ENCODE peak calls at places on chromosomes 5 and 9, in seven cellular contexts. One of them, this sample, is unnamed.

GRCh38 chr9:32490601-32491000 is 35.4 kb downstream of the RIGI start:
- DNase-seq in fibroblast of villous mesenchyme: no peak
- DNase-seq in foreskin fibroblast: no peak
- DNase-seq in endodermal cell: no peak
- DNase-seq in stomach: no peak
- DNase-seq in lower leg skin: no peak
- DNase-seq in tibial nerve: no peak
- DNase-seq in this sample: no peak

GRCh38 chr9:33233659-33234335 is 6.2 kb upstream of the SPINK4 start:
- DNase-seq in foreskin fibroblast: peak; percentile 89
- DNase-seq in endodermal cell: no peak
- DNase-seq in fibroblast of villous mesenchyme: peak; percentile 89
- DNase-seq in stomach: peak; percentile 96
- DNase-seq in tibial nerve: peak; percentile 21
- DNase-seq in lower leg skin: peak; percentile 91
- DNase-seq in this sample: peak; percentile 74

GRCh38 chr5:128062172-128062746 is 21.3 kb upstream of the SLC12A2 start:
- DNase-seq in stomach: no peak
- DNase-seq in lower leg skin: no peak
- DNase-seq in fibroblast of villous mesenchyme: peak; percentile 53
- DNase-seq in foreskin fibroblast: peak; percentile 39
- DNase-seq in endodermal cell: no peak
- DNase-seq in tibial nerve: no peak
- DNase-seq in this sample: no peak

GRCh38 chr9:108682191-108682590 is 173.6 kb downstream of the ACTL7B start:
- DNase-seq in fibroblast of villous mesenchyme: no peak
- DNase-seq in tibial nerve: no peak
- DNase-seq in stomach: no peak
- DNase-seq in foreskin fibroblast: peak; percentile 20
- DNase-seq in endodermal cell: no peak
- DNase-seq in lower leg skin: no peak
- DNase-seq in this sample: no peak

GRCh38 chr5:61805101-61805500 is 473.0 kb downstream of the ZSWIM6 start:
- DNase-seq in tibial nerve: no peak
- DNase-seq in lower leg skin: no peak
- DNase-seq in foreskin fibroblast: peak; percentile 42
- DNase-seq in endodermal cell: no peak
- DNase-seq in fibroblast of villous mesenchyme: peak; percentile 85
- DNase-seq in stomach: no peak
- DNase-seq in this sample: peak; percentile 21

GRCh38 chr5:150172147-150172546 is 5.6 kb downstream of the CDX1 start:
- DNase-seq in lower leg skin: no peak
- DNase-seq in stomach: no peak
- DNase-seq in tibial nerve: no peak
- DNase-seq in foreskin fibroblast: peak; percentile 57
- DNase-seq in fibroblast of villous mesenchyme: peak; percentile 94
- DNase-seq in endodermal cell: no peak
- DNase-seq in this sample: no peak

GRCh38 chr9:37540634-37541033 is 35.5 kb downstream of the FBXO10 start:
- DNase-seq in foreskin fibroblast: no peak
- DNase-seq in lower leg skin: no peak
- DNase-seq in tibial nerve: no peak
- DNase-seq in fibroblast of villous mesenchyme: no peak
- DNase-seq in endodermal cell: no peak
- DNase-seq in stomach: peak; percentile 65
- DNase-seq in this sample: peak; percentile 92

GRCh38 chr9:23005061-23005690 is 558.6 kb downstream of the DMRTA1 start:
- DNase-seq in fibroblast of villous mesenchyme: no peak
- DNase-seq in foreskin fibroblast: no peak
- DNase-seq in endodermal cell: peak; percentile 45
- DNase-seq in tibial nerve: no peak
- DNase-seq in stomach: no peak
- DNase-seq in lower leg skin: no peak
- DNase-seq in this sample: no peak

GRCh38 chr9:127176631-127177030 is 54.2 kb upstream of the ANGPTL2 start:
- DNase-seq in lower leg skin: peak; percentile 48
- DNase-seq in tibial nerve: no peak
- DNase-seq in fibroblast of villous mesenchyme: no peak
- DNase-seq in stomach: no peak
- DNase-seq in foreskin fibroblast: no peak
- DNase-seq in endodermal cell: peak; percentile 22
- DNase-seq in this sample: no peak

GRCh38 chr5:2157372-2157771 is 274.6 kb upstream of the IRX4 start:
- DNase-seq in foreskin fibroblast: no peak
- DNase-seq in tibial nerve: no peak
- DNase-seq in stomach: no peak
- DNase-seq in lower leg skin: no peak
- DNase-seq in fibroblast of villous mesenchyme: no peak
- DNase-seq in endodermal cell: no peak
- DNase-seq in this sample: no peak

GRCh38 chr5:10478436-10478835 is 36.8 kb downstream of the ROPN1L start:
- DNase-seq in fibroblast of villous mesenchyme: peak; percentile 42
- DNase-seq in lower leg skin: no peak
- DNase-seq in stomach: no peak
- DNase-seq in endodermal cell: no peak
- DNase-seq in tibial nerve: no peak
- DNase-seq in foreskin fibroblast: no peak
- DNase-seq in this sample: no peak

GRCh38 chr9:83956288-83957028 is 23.6 kb downstream of the HNRNPK start:
- DNase-seq in tibial nerve: peak; percentile 51
- DNase-seq in foreskin fibroblast: no peak
- DNase-seq in stomach: peak; percentile 89
- DNase-seq in fibroblast of villous mesenchyme: peak; percentile 64
- DNase-seq in endodermal cell: peak; percentile 59
- DNase-seq in lower leg skin: peak; percentile 95
- DNase-seq in this sample: no peak

GRCh38 chr5:177382423-177383029 is 1.7 kb upstream of the SLC34A1 start:
- DNase-seq in endodermal cell: peak; percentile 85
- DNase-seq in stomach: peak; percentile 71
- DNase-seq in fibroblast of villous mesenchyme: peak; percentile 36
- DNase-seq in lower leg skin: no peak
- DNase-seq in tibial nerve: no peak
- DNase-seq in foreskin fibroblast: no peak
- DNase-seq in this sample: no peak

GRCh38 chr9:22037954-22038690 is 29.0 kb upstream of the CDKN2B start:
- DNase-seq in fibroblast of villous mesenchyme: peak; percentile 86
- DNase-seq in foreskin fibroblast: no peak
- DNase-seq in endodermal cell: no peak
- DNase-seq in stomach: no peak
- DNase-seq in tibial nerve: no peak
- DNase-seq in lower leg skin: no peak
- DNase-seq in this sample: no peak

GRCh38 chr9:82333671-82334070 is 345.1 kb downstream of the SPATA31D1 start:
- DNase-seq in tibial nerve: no peak
- DNase-seq in fibroblast of villous mesenchyme: no peak
- DNase-seq in lower leg skin: no peak
- DNase-seq in endodermal cell: no peak
- DNase-seq in foreskin fibroblast: no peak
- DNase-seq in stomach: no peak
- DNase-seq in this sample: no peak

GRCh38 chr5:171610686-171611085 is 174.9 kb upstream of the SMIM23 start:
- DNase-seq in lower leg skin: peak; percentile 32
- DNase-seq in endodermal cell: peak; percentile 9
- DNase-seq in stomach: no peak
- DNase-seq in foreskin fibroblast: no peak
- DNase-seq in fibroblast of villous mesenchyme: no peak
- DNase-seq in tibial nerve: no peak
- DNase-seq in this sample: peak; percentile 97

GRCh38 chr5:143085319-143085917 is 315.2 kb downstream of the ARHGAP26 start:
- DNase-seq in endodermal cell: no peak
- DNase-seq in tibial nerve: no peak
- DNase-seq in fibroblast of villous mesenchyme: peak; percentile 80
- DNase-seq in foreskin fibroblast: no peak
- DNase-seq in stomach: no peak
- DNase-seq in lower leg skin: no peak
- DNase-seq in this sample: no peak

GRCh38 chr5:154896562-154896919 is 38.1 kb downstream of the CNOT8 start:
- DNase-seq in stomach: no peak
- DNase-seq in tibial nerve: no peak
- DNase-seq in lower leg skin: no peak
- DNase-seq in endodermal cell: no peak
- DNase-seq in fibroblast of villous mesenchyme: no peak
- DNase-seq in foreskin fibroblast: no peak
- DNase-seq in this sample: no peak

GRCh38 chr5:173468821-173469251 is 140.6 kb upstream of the STC2 start:
- DNase-seq in fibroblast of villous mesenchyme: no peak
- DNase-seq in tibial nerve: no peak
- DNase-seq in endodermal cell: no peak
- DNase-seq in lower leg skin: no peak
- DNase-seq in foreskin fibroblast: peak; percentile 23
- DNase-seq in stomach: no peak
- DNase-seq in this sample: no peak

GRCh38 chr9:16901589-16901988 is 31.1 kb upstream of the BNC2 start:
- DNase-seq in stomach: no peak
- DNase-seq in fibroblast of villous mesenchyme: no peak
- DNase-seq in lower leg skin: no peak
- DNase-seq in endodermal cell: no peak
- DNase-seq in foreskin fibroblast: peak; percentile 80
- DNase-seq in tibial nerve: no peak
- DNase-seq in this sample: no peak

GRCh38 chr5:95623706-95624105 is 3.8 kb downstream of the GPR150 start:
- DNase-seq in stomach: no peak
- DNase-seq in foreskin fibroblast: no peak
- DNase-seq in tibial nerve: no peak
- DNase-seq in endodermal cell: no peak
- DNase-seq in fibroblast of villous mesenchyme: no peak
- DNase-seq in lower leg skin: no peak
- DNase-seq in this sample: no peak

GRCh38 chr5:17396247-17396646 is 101.8 kb upstream of the TAF11L2 start:
- DNase-seq in tibial nerve: no peak
- DNase-seq in lower leg skin: no peak
- DNase-seq in foreskin fibroblast: no peak
- DNase-seq in endodermal cell: no peak
- DNase-seq in fibroblast of villous mesenchyme: peak; percentile 75
- DNase-seq in stomach: no peak
- DNase-seq in this sample: no peak

GRCh38 chr5:101212942-101213514 is 309.9 kb upstream of the ST8SIA4 start:
- DNase-seq in endodermal cell: peak; percentile 61
- DNase-seq in lower leg skin: no peak
- DNase-seq in foreskin fibroblast: no peak
- DNase-seq in tibial nerve: no peak
- DNase-seq in stomach: no peak
- DNase-seq in fibroblast of villous mesenchyme: no peak
- DNase-seq in this sample: no peak

GRCh38 chr5:109759304-109759703 is 69.6 kb downstream of the MAN2A1 start:
- DNase-seq in lower leg skin: no peak
- DNase-seq in stomach: no peak
- DNase-seq in fibroblast of villous mesenchyme: peak; percentile 89
- DNase-seq in endodermal cell: no peak
- DNase-seq in tibial nerve: no peak
- DNase-seq in foreskin fibroblast: peak; percentile 16
- DNase-seq in this sample: no peak

GRCh38 chr9:4499917-4500316 is 9.6 kb downstream of the SLC1A1 start:
- DNase-seq in stomach: no peak
- DNase-seq in foreskin fibroblast: no peak
- DNase-seq in lower leg skin: no peak
- DNase-seq in tibial nerve: no peak
- DNase-seq in endodermal cell: no peak
- DNase-seq in fibroblast of villous mesenchyme: no peak
- DNase-seq in this sample: no peak

GRCh38 chr9:137666505-137666809 is 47.7 kb downstream of the EHMT1 start:
- DNase-seq in lower leg skin: no peak
- DNase-seq in foreskin fibroblast: no peak
- DNase-seq in tibial nerve: no peak
- DNase-seq in endodermal cell: no peak
- DNase-seq in stomach: no peak
- DNase-seq in fibroblast of villous mesenchyme: no peak
- DNase-seq in this sample: no peak

GRCh38 chr5:3925935-3926334 is 330.3 kb downstream of the IRX1 start:
- DNase-seq in lower leg skin: no peak
- DNase-seq in fibroblast of villous mesenchyme: no peak
- DNase-seq in tibial nerve: no peak
- DNase-seq in foreskin fibroblast: no peak
- DNase-seq in stomach: no peak
- DNase-seq in endodermal cell: no peak
- DNase-seq in this sample: no peak

GRCh38 chr5:65382582-65382981 is 99.1 kb downstream of the ADAMTS6 start:
- DNase-seq in stomach: no peak
- DNase-seq in tibial nerve: no peak
- DNase-seq in foreskin fibroblast: no peak
- DNase-seq in lower leg skin: no peak
- DNase-seq in fibroblast of villous mesenchyme: no peak
- DNase-seq in endodermal cell: no peak
- DNase-seq in this sample: no peak

GRCh38 chr5:111830333-111830732 is 73.3 kb upstream of the NREP start:
- DNase-seq in fibroblast of villous mesenchyme: peak; percentile 38
- DNase-seq in lower leg skin: no peak
- DNase-seq in stomach: no peak
- DNase-seq in foreskin fibroblast: peak; percentile 37
- DNase-seq in tibial nerve: no peak
- DNase-seq in endodermal cell: no peak
- DNase-seq in this sample: no peak

GRCh38 chr5:1666812-1667588 is 132.6 kb downstream of the MRPL36 start:
- DNase-seq in foreskin fibroblast: no peak
- DNase-seq in fibroblast of villous mesenchyme: peak; percentile 5
- DNase-seq in tibial nerve: no peak
- DNase-seq in stomach: peak; percentile 47
- DNase-seq in lower leg skin: peak; percentile 86
- DNase-seq in endodermal cell: peak; percentile 95
- DNase-seq in this sample: no peak

GRCh38 chr5:124342027-124342471 is 404.4 kb downstream of the ZNF608 start:
- DNase-seq in fibroblast of villous mesenchyme: peak; percentile 72
- DNase-seq in tibial nerve: no peak
- DNase-seq in stomach: no peak
- DNase-seq in endodermal cell: no peak
- DNase-seq in foreskin fibroblast: peak; percentile 83
- DNase-seq in lower leg skin: no peak
- DNase-seq in this sample: no peak
- TF ChIP-seq CTCF in fibroblast of villous mesenchyme: no peak
- TF ChIP-seq CTCF in tibial nerve: no peak
- TF ChIP-seq CTCF in stomach: no peak
- TF ChIP-seq CTCF in endodermal cell: no peak
- TF ChIP-seq CTCF in foreskin fibroblast: no peak
- TF ChIP-seq CTCF in lower leg skin: no peak
- TF ChIP-seq CTCF in this sample: no peak

GRCh38 chr9:34541540-34541939 is 18.8 kb upstream of the ENHO start:
- DNase-seq in stomach: no peak
- DNase-seq in fibroblast of villous mesenchyme: no peak
- DNase-seq in tibial nerve: no peak
- DNase-seq in lower leg skin: no peak
- DNase-seq in endodermal cell: no peak
- DNase-seq in foreskin fibroblast: no peak
- DNase-seq in this sample: no peak
- H3K4me3 ChIP-seq in stomach: no peak overlapping the region
- H3K4me3 ChIP-seq in fibroblast of villous mesenchyme: no peak overlapping the region
- H3K4me3 ChIP-seq in tibial nerve: no peak overlapping the region
- H3K4me3 ChIP-seq in lower leg skin: no peak overlapping the region
- H3K4me3 ChIP-seq in endodermal cell: no peak overlapping the region
- H3K4me3 ChIP-seq in foreskin fibroblast: no peak overlapping the region
- H3K4me3 ChIP-seq in this sample: no peak overlapping the region

GRCh38 chr9:8514760-8515159 is 715.2 kb upstream of the DMAC1 start:
- DNase-seq in tibial nerve: no peak
- DNase-seq in foreskin fibroblast: no peak
- DNase-seq in endodermal cell: peak; percentile 47
- DNase-seq in fibroblast of villous mesenchyme: no peak
- DNase-seq in stomach: no peak
- DNase-seq in lower leg skin: no peak
- DNase-seq in this sample: no peak
- TF ChIP-seq CTCF in tibial nerve: no peak
- TF ChIP-seq CTCF in foreskin fibroblast: no peak
- TF ChIP-seq CTCF in endodermal cell: peak; percentile 72
- TF ChIP-seq CTCF in fibroblast of villous mesenchyme: no peak
- TF ChIP-seq CTCF in stomach: no peak
- TF ChIP-seq CTCF in lower leg skin: no peak
- TF ChIP-seq CTCF in this sample: no peak

GRCh38 chr9:129932303-129933151 is 97.3 kb downstream of the USP20 start:
- DNase-seq in tibial nerve: no peak
- DNase-seq in foreskin fibroblast: peak; percentile 23
- DNase-seq in fibroblast of villous mesenchyme: no peak
- DNase-seq in lower leg skin: peak; percentile 28
- DNase-seq in endodermal cell: peak; percentile 47
- DNase-seq in stomach: no peak
- DNase-seq in this sample: no peak
- H3K4me3 ChIP-seq in tibial nerve: no peak overlapping the region
- H3K4me3 ChIP-seq in foreskin fibroblast: no peak overlapping the region
- H3K4me3 ChIP-seq in fibroblast of villous mesenchyme: no peak overlapping the region
- H3K4me3 ChIP-seq in lower leg skin: no peak overlapping the region
- H3K4me3 ChIP-seq in endodermal cell: no peak overlapping the region
- H3K4me3 ChIP-seq in stomach: no peak overlapping the region
- H3K4me3 ChIP-seq in this sample: no peak overlapping the region